ENCODE peak calls at places on chromosomes 11 and 22, in four cellular contexts. U is H9, O is mesenchymal stem cell, I is IMR-90. M is an unnamed sample.
A peak's percentile ranks its signal among the peaks of the same experiment; 100 is the strongest.

GRCh38 chr11:68710445-68710844 is 26.1 kb downstream of the GAL start:
- DNase-seq in U (no peak), O (no peak), I (no peak), M (no peak)

GRCh38 chr11:118998822-118999221 is 884 bp downstream of the CENATAC start:
- DNase-seq in U (peak; percentile 66), O (peak; percentile 68), I (peak; percentile 72), M (peak; percentile 91)

GRCh38 chr11:468493-468892 is 18.4 kb downstream of the PTDSS2 start:
- DNase-seq in U (no peak), O (no peak), I (no peak), M (no peak)

GRCh38 chr22:19290400-19291217 is 910 bp downstream of the CLTCL1 start:
- DNase-seq in U (no peak), O (peak; percentile 42), I (no peak), M (peak; percentile 24)

GRCh38 chr11:106457727-106458126 is 380.3 kb downstream of the AASDHPPT start:
- DNase-seq in U (no peak), O (peak; percentile 49), I (peak; percentile 89), M (no peak)

GRCh38 chr11:36149538-36150242 is 139.5 kb downstream of the COMMD9 start:
- DNase-seq in U (peak; percentile 82), O (peak; percentile 98), I (peak; percentile 100), M (peak; percentile 99)

GRCh38 chr11:71542856-71543743 is 5.1 kb upstream of the KRTAP5-9 start:
- DNase-seq in U (no peak), O (no peak), I (no peak), M (no peak)

GRCh38 chr11:83918471-83918870 is 632.3 kb upstream of the CCDC90B start:
- DNase-seq in U (no peak), O (no peak), I (no peak), M (no peak)

GRCh38 chr11:20512869-20513268 is 86.5 kb upstream of the SLC6A5 start:
- DNase-seq in U (no peak), O (no peak), I (no peak), M (no peak)

GRCh38 chr22:39209756-39210155 is 35.0 kb downstream of the PDGFB start:
- DNase-seq in U (peak; percentile 53), O (no peak), I (no peak), M (no peak)

GRCh38 chr11:120125005-120125404 is 12.9 kb downstream of the TRIM29 start:
- DNase-seq in U (no peak), O (peak; percentile 68), I (peak; percentile 25), M (peak; percentile 86)

GRCh38 chr11:17641792-17642350 is 77.5 kb upstream of the MYOD1 start:
- DNase-seq in U (no peak), O (no peak), I (no peak), M (no peak)

GRCh38 chr22:49567894-49568750 is 259.6 kb downstream of the BRD1 start:
- DNase-seq in U (peak; percentile 25), O (no peak), I (no peak), M (no peak)

GRCh38 chr11:76803023-76803422 is 19.9 kb downstream of the TSKU start:
- DNase-seq in U (no peak), O (peak; percentile 86), I (peak; percentile 83), M (peak; percentile 21)

GRCh38 chr22:45768490-45768889 is 96.9 kb downstream of the ATXN10 start:
- DNase-seq in U (no peak), O (no peak), I (no peak), M (no peak)

GRCh38 chr11:46120711-46121327 is 435 bp downstream of the PHF21A start:
- DNase-seq in U (peak; percentile 83), O (peak; percentile 91), I (peak; percentile 78), M (peak; percentile 66)

GRCh38 chr22:33803371-33803770 is 116.9 kb downstream of the LARGE1 start:
- DNase-seq in U (no peak), O (peak; percentile 92), I (peak; percentile 98), M (no peak)

GRCh38 chr22:30251661-30252226 is 5.2 kb upstream of the LIF start:
- DNase-seq in U (no peak), O (peak; percentile 56), I (peak; percentile 82), M (no peak)

GRCh38 chr11:82732348-82732733 is 1.3 kb downstream of the FAM181B start:
- DNase-seq in U (peak; percentile 42), O (no peak), I (no peak), M (no peak)

GRCh38 chr11:1557168-1557884 is 14.7 kb downstream of the DUSP8 start:
- DNase-seq in U (peak; percentile 44), O (no peak), I (no peak), M (no peak)

GRCh38 chr11:59534676-59535075 is 23.3 kb downstream of the OR4D9 start:
- DNase-seq in U (no peak), O (no peak), I (no peak), M (peak; percentile 14)

GRCh38 chr11:27626938-27627586 is 73.2 kb downstream of the BDNF start:
- DNase-seq in U (peak; percentile 49), O (no peak), I (no peak), M (no peak)

GRCh38 chr11:70210051-70210501 is 7.0 kb downstream of the FADD start:
- DNase-seq in U (no peak), O (no peak), I (peak; percentile 68), M (no peak)

DNA sequence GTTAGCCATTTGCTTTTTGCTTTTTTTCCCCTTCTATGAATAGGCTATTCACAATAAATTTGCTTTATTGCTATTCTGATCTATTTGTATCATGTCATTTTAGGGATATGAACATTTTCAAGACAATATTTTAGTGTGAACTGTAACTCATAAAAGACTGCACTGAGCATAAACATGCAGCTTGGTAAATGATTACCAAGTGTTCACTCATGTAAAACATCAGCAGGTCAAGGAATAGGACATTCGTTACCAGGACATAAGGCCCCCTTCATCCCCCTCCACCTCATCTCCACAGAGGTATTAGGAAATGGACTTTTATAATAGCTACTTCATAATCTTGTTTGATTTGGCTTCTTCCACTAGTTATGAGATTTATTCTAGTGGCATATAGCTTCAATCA is 12.4 kb downstream of the NLRP14 start:
- DNase-seq in U (no peak), O (no peak), I (no peak), M (no peak)
- H3K14ac ChIP-seq in U (no peak overlapping the region), O (no peak overlapping the region), I (no peak overlapping the region), M (no peak overlapping the region)

DNA sequence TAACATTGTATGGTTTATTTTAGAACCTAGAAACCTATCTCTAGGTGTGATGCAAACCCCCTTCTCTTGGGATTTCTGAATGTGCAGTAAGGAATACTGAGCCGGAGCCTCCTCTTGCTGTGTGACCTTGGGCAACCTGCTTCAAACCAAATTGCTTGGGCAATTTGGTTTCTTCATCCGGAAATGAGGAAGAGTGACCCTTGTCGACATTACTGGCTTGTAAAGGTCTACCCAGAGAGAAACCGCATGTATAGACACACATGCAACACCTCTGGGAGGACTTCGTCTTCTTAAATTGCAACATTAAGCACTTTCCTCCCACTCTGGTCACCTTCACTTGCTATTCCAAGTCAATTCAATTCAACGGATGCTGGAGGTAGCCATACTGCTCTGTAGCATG is 19.6 kb upstream of the TP53I11 start:
- DNase-seq in U (no peak), O (no peak), I (no peak), M (no peak)
- H2AK5ac ChIP-seq in U (no peak overlapping the region), O (no peak overlapping the region), I (no peak overlapping the region), M (no peak overlapping the region)

GRCh38 chr11:126352934-126353801 is 2.3 kb upstream of the ST3GAL4 start:
- DNase-seq in U (no peak), O (peak; percentile 69), I (peak; percentile 75), M (no peak)

GRCh38 chr11:126357055-126357962 is 1.8 kb downstream of the ST3GAL4 start:
- DNase-seq in U (no peak), O (no peak), I (no peak), M (no peak)

GRCh38 chr11:126355926-126356897 is 726 bp downstream of the ST3GAL4 start:
- DNase-seq in U (no peak), O (peak; percentile 55), I (no peak), M (peak; percentile 41)

GRCh38 chr11:126355324-126355925 is at the start of gene ST3GAL4:
- DNase-seq in U (peak; percentile 90), O (peak; percentile 68), I (peak; percentile 52), M (peak; percentile 56)

GRCh38 chr11:126354631-126355323 is 709 bp upstream of the ST3GAL4 start:
- DNase-seq in U (no peak), O (no peak), I (no peak), M (no peak)
- H3K14ac ChIP-seq in U (peak overlapping the region; percentile 78), O (peak overlapping the region; percentile 80), I (peak overlapping the region; percentile 98), M (peak overlapping the region; percentile 91)

DNA sequence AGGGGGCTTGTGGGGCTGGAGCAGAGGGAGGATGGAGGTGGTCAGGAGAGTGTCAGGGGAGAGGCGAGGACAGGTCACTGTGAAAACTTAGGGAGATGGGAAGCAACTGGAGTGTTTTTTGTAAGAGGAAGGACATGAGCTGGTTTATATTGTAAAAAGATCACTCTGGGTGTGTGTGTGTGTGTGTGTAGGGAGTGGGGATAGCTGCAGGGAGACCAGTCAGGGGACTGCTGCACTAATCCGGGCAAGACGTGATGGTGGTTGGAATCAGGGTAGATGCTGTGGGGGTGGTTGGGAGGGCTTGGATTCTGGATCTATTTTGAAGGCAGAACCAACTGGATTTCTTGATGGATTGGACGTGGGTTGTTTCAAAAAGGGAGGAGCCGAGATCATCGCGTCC is 11.3 kb upstream of the SYT7 start:
- DNase-seq in U (no peak), O (no peak), I (no peak), M (no peak)
- H2AK5ac ChIP-seq in U (no peak overlapping the region), O (no peak overlapping the region), I (no peak overlapping the region), M (no peak overlapping the region)